ENCODE peak calls at places on chromosomes 11 and 22, in eight cellular contexts. F is psoas muscle, B is fibroblast of lung, G is sigmoid colon, O is right lobe of liver, V is spleen, S is cardiac muscle cell, N is IMR-90. C is an unnamed sample.

GRCh38 chr11:73029408-73029807 is 112.7 kb downstream of the FCHSD2 start:
- DNase-seq in B (no peak), N (no peak), O (no peak), F (no peak), S (no peak), V (no peak), G (no peak), C (no peak)

GRCh38 chr22:23677701-23677995 is 13.2 kb upstream of the RGL4 start:
- DNase-seq in S (no peak), G (peak), N (no peak), B (no peak), V (no peak), F (no peak), O (no peak), C (no peak)

GRCh38 chr22:39311592-39312400 is 7.6 kb downstream of the RPL3 start:
- DNase-seq in N (no peak), V (no peak), B (no peak), S (no peak), F (no peak), O (no peak), G (no peak), C (no peak)

GRCh38 chr11:43937434-43938411 is 4.7 kb upstream of the C11orf96 start:
- DNase-seq in O (no peak), N (peak), V (no peak), F (no peak), S (no peak), B (peak), G (no peak), C (peak)

GRCh38 chr22:23565942-23566715 is 14.0 kb downstream of the IGLL1 start:
- DNase-seq in B (no peak), G (peak), O (no peak), N (no peak), V (peak), F (no peak), S (peak), C (no peak)

GRCh38 chr11:73398132-73398526 is 21.9 kb downstream of the RELT start:
- DNase-seq in F (no peak), N (no peak), B (no peak), S (no peak), O (no peak), G (no peak), V (no peak), C (no peak)

GRCh38 chr22:25623310-25623734 is 58.8 kb downstream of the GRK3 start:
- DNase-seq in V (no peak), F (no peak), O (no peak), N (no peak), G (no peak), B (no peak), S (no peak), C (no peak)

GRCh38 chr22:45006101-45006872 is 3.5 kb downstream of the PHF21B start:
- DNase-seq in F (no peak), S (peak), V (no peak), B (no peak), O (no peak), G (no peak), N (no peak), C (no peak)

GRCh38 chr11:776459-777287 is 614 bp downstream of the GATD1 start:
- DNase-seq in F (peak), O (peak), S (peak), B (no peak), V (peak), G (peak), N (no peak), C (no peak)

GRCh38 chr22:31350410-31350863 is 4.3 kb upstream of the PATZ1 start:
- DNase-seq in B (no peak), G (no peak), O (peak), V (no peak), S (peak), N (no peak), F (no peak), C (no peak)

GRCh38 chr22:30240541-30241417 is 5.8 kb downstream of the LIF start:
- DNase-seq in O (no peak), F (no peak), B (no peak), S (no peak), N (peak), V (no peak), G (no peak), C (no peak)

GRCh38 chr11:88410636-88411035 is 73.1 kb upstream of the CTSC start:
- DNase-seq in V (no peak), B (no peak), N (no peak), F (no peak), S (no peak), O (no peak), G (no peak), C (no peak)

GRCh38 chr22:36546092-36546804 is 17.3 kb upstream of the EIF3D start:
- DNase-seq in V (no peak), F (peak), G (no peak), B (peak), N (peak), S (peak), O (no peak), C (peak)

GRCh38 chr22:31083923-31084810 is 3.0 kb downstream of the SMTN start:
- DNase-seq in O (no peak), B (no peak), N (no peak), G (no peak), S (no peak), V (peak), F (no peak), C (no peak)

GRCh38 chr22:37230673-37231405 is 13.2 kb downstream of the RAC2 start:
- DNase-seq in G (no peak), N (no peak), V (peak), B (peak), F (no peak), O (no peak), S (no peak), C (no peak)

GRCh38 chr11:46178542-46178941 is 57.3 kb upstream of the PHF21A start:
- DNase-seq in B (no peak), V (no peak), F (no peak), G (no peak), N (no peak), O (no peak), S (no peak), C (no peak)

DNA sequence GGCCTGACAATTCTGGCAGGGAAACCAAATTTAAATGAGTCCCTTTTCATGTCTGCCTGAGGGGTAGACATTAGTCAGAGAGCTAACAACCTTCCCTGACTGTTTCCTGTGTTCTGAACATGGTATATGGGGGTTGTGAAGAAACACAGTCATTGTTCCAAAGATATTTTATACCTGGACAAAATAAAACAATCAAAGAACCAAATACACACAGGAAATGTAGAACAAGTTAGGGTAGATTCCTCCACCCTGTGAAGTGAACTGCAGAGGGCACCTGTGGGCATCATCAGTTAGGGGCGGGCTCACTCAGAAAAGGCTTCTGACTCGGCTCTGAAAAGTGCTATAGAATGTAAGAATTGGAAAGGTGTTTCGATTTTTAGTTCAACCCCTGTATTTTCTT is 231.9 kb upstream of the CADM1 start:
- DNase-seq in O (no peak), F (no peak), G (no peak), N (no peak), B (no peak), S (no peak), V (no peak), C (no peak)
- TF ChIP-seq CTCF in O (no peak), F (no peak), G (no peak), N (no peak), B (no peak), S (no peak), V (no peak), C (no peak)

DNA sequence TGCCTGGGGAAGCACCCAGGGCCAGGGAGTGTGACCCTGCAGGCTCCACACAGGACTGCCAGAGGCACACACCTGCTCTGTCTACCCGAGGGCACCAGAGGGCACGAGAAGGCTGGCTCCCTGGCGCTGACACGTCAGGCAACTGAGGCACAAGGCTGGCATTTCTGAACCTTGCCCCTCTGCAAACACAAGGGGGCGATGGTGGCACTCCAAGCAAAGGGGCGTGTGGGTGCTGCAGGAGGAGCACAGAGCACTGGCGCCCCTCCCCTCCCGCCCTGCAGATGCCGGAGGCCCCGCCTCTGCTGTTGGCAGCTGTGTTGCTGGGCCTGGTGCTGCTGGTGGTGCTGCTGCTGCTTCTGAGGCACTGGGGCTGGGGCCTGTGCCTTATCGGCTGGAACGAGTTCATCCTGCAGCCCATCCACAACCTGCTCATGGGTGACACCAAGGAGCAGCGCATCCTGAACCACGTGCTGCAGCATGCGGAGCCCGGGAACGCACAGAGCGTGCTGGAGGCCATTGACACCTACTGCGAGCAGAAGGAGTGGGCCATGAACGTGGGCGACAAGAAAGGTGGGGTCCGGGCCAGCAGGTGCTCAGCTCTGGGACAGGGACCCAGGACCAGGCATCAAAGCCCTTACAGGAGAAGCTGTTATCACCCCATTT is 20.8 kb upstream of the TXNRD2 start:
- DNase-seq in S (peak), N (peak), V (peak), G (peak), B (peak), F (peak), O (peak), C (peak)
- H3K4me3 ChIP-seq in S (no peak), N (no peak), V (no peak), G (no peak), B (no peak), F (no peak), O (peak), C (no peak)

DNA sequence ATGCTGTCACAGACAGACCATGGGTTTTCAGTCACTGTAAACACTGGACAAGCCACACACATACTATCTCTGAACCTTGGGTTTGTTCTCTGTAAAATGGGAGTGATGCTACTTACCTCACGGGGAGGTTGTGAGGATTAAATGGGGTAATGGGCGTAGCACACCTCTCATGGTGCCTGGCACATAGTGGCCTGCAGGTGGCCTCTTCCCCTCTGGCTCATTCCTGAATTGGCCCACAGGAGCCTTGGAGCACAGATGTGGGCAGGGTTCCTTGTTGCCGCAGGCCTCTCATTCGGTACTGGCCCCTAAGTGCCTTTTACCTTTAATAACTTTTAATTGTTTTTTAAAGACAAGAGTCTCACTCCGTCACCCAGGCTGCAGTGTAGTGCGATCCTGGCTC is 11.7 kb downstream of the MICAL2 start:
- DNase-seq in S (no peak), F (no peak), V (no peak), B (no peak), N (no peak), G (no peak), O (no peak), C (no peak)
- TF ChIP-seq CTCF in S (peak), F (peak), V (no peak), B (peak), N (peak), G (no peak), O (peak), C (peak)

GRCh38 chr11:2380807-2381350 is 3.8 kb downstream of the CD81 start:
- DNase-seq in S (no peak), B (no peak), G (peak), N (no peak), O (peak), V (peak), F (peak), C (no peak)
- H3K4me3 ChIP-seq in S (no peak), B (peak), G (peak), N (no peak), O (peak), V (peak), F (peak), C (no peak)

GRCh38 chr11:2398664-2399355 is 1.7 kb upstream of the TSSC4 start:
- DNase-seq in V (no peak), G (no peak), O (no peak), B (no peak), N (no peak), F (no peak), S (no peak), C (no peak)
- TF ChIP-seq CTCF in V (no peak), G (no peak), O (no peak), B (no peak), N (no peak), F (no peak), S (no peak), C (no peak)